ENCODE peak calls at places on chromosome 19, in four cellular contexts. H is endothelial cell, C is left ventricle myocardium inferior, D is upper lobe of right lung. F is an unnamed sample.

GRCh38 chr19:49212302-49212701 is 54.7 kb downstream of the TRPM4 start:
- DNase-seq in C (no peak), H (no peak), D (no peak), F (no peak)

GRCh38 chr19:34497112-34497805 is 15.7 kb downstream of the WTIP start:
- DNase-seq in H (no peak), C (no peak), D (no peak), F (no peak)

GRCh38 chr19:30428281-30428680 is 56.1 kb downstream of the ZNF536 start:
- DNase-seq in C (no peak), D (no peak), H (no peak), F (no peak)

GRCh38 chr19:29833614-29834261 is 21.9 kb downstream of the CCNE1 start:
- DNase-seq in C (no peak), H (no peak), D (peak), F (no peak)

GRCh38 chr19:30069535-30070197 is 127.6 kb downstream of the URI1 start:
- DNase-seq in C (no peak), D (peak), H (no peak), F (no peak)

GRCh38 chr19:33778089-33778791 is 18.4 kb upstream of the KCTD15 start:
- DNase-seq in D (peak), H (peak), C (peak), F (peak)

GRCh38 chr19:42252365-42253244 is 2.3 kb downstream of the ERF start:
- DNase-seq in H (no peak), C (peak), D (peak), F (no peak)

GRCh38 chr19:32022044-32022945 is 323.1 kb upstream of the ZNF507 start:
- DNase-seq in C (no peak), H (no peak), D (no peak), F (no peak)

GRCh38 chr19:38869836-38870607 is 8.1 kb downstream of the RINL start:
- DNase-seq in D (peak), C (peak), H (peak), F (peak)

GRCh38 chr19:1241417-1242095 is at the start of gene ATP5F1D:
- DNase-seq in D (peak), C (peak), H (peak), F (peak)

GRCh38 chr19:29211562-29212416 is 1.2 kb downstream of the UQCRFS1 start:
- DNase-seq in H (no peak), C (no peak), D (no peak), F (no peak)

GRCh38 chr19:23049256-23049655 is 46.3 kb upstream of the ZNF728 start:
- DNase-seq in D (no peak), H (no peak), C (no peak), F (no peak)

GRCh38 chr19:10095948-10096614 is 6.4 kb downstream of the ANGPTL6 start:
- DNase-seq in D (peak), H (peak), C (peak), F (peak)

GRCh38 chr19:48568345-48568886 is 16.4 kb downstream of the SULT2B1 start:
- DNase-seq in C (peak), D (peak), H (no peak), F (no peak)

GRCh38 chr19:45767881-45768643 is 990 bp downstream of the SIX5 start:
- DNase-seq in H (peak), D (peak), C (peak), F (peak)

GRCh38 chr19:45882652-45883585 is 3.0 kb downstream of the IRF2BP1 start:
- DNase-seq in D (peak), H (peak), C (peak), F (peak)

GRCh38 chr19:10995926-10996600 is 35.2 kb downstream of the SMARCA4 start:
- DNase-seq in C (no peak), H (no peak), D (no peak), F (no peak)

GRCh38 chr19:3966051-3967017 is 4.6 kb downstream of the DAPK3 start:
- DNase-seq in C (no peak), H (no peak), D (no peak), F (no peak)

GRCh38 chr19:30883071-30883470 is 466.2 kb downstream of the TSHZ3 start:
- DNase-seq in D (no peak), H (no peak), C (no peak), F (no peak)

GRCh38 chr19:33697766-33698165 is 76.0 kb downstream of the CHST8 start:
- DNase-seq in C (no peak), D (no peak), H (no peak), F (no peak)

GRCh38 chr19:47511681-47512080 is 3.2 kb downstream of the NAPA start:
- DNase-seq in H (no peak), D (no peak), C (no peak), F (no peak)

GRCh38 chr19:41193420-41194156 is 569 bp downstream of the CYP2S1 start:
- DNase-seq in H (no peak), C (no peak), D (no peak), F (no peak)

GRCh38 chr19:3538965-3539742 is at the start of gene TEKTIP1:
- DNase-seq in C (no peak), D (peak), H (no peak), F (no peak)

GRCh38 chr19:30326076-30326710 is 46.0 kb upstream of the ZNF536 start:
- DNase-seq in C (peak), H (no peak), D (no peak), F (no peak)

GRCh38 chr19:38759590-38760003 is 13.7 kb downstream of the LGALS7 start:
- DNase-seq in D (no peak), H (no peak), C (no peak), F (no peak)

GRCh38 chr19:23318143-23318542 is 67.9 kb upstream of the ZNF724 start:
- DNase-seq in H (no peak), D (no peak), C (no peak), F (no peak)

GRCh38 chr19:41993612-41994483 is at the start of gene ATP1A3:
- DNase-seq in C (peak), D (no peak), H (peak), F (peak)

GRCh38 chr19:50663280-50663790 is 14.1 kb downstream of the C19orf81 start:
- DNase-seq in C (no peak), H (no peak), D (no peak), F (no peak)

GRCh38 chr19:4007836-4008539 is 452 bp downstream of the PIAS4 start:
- DNase-seq in H (no peak), D (peak), C (no peak), F (no peak)

GRCh38 chr19:48695743-48696352 is at the start of gene FUT2:
- DNase-seq in H (no peak), D (no peak), C (no peak), F (no peak)

GRCh38 chr19:1360818-1361461 is 22.8 kb upstream of the NDUFS7 start:
- DNase-seq in H (no peak), D (peak), C (peak), F (no peak)

GRCh38 chr19:15072930-15073647 is 8.9 kb upstream of the OR1I1 start:
- DNase-seq in H (peak), C (no peak), D (no peak), F (no peak)

DNA sequence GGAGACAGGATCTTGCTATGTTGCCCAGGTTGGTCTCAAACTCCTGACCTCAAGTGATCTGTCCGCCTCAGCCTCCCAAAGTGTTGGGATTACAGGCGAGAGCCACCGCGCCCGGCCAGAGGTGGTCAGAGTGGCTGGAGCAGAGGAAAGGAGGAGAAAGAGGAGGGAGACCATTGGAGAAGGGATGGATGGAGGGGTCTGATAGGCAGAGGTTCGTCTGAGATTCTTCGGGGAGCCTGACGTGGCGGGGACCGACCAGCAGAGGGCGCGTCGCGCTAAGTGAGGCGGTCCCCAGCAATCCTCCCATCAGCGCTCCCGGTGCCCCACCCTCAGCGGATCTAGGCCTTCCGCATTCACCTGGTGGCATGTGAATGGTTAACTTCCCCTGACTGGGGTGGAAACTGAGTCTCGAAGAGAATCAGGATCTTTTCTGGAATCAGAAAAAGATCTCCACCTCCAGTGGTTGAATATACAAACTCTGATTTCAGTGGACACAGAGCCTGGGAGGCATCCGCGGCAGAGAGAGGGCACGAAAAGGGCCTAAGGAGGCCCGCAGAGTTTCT is 8.8 kb downstream of the GTPBP3 start:
- DNase-seq in D (peak), H (peak), C (peak), F (peak)
- TF ChIP-seq CTCF in D (peak), H (peak), C (peak), F (peak)

DNA sequence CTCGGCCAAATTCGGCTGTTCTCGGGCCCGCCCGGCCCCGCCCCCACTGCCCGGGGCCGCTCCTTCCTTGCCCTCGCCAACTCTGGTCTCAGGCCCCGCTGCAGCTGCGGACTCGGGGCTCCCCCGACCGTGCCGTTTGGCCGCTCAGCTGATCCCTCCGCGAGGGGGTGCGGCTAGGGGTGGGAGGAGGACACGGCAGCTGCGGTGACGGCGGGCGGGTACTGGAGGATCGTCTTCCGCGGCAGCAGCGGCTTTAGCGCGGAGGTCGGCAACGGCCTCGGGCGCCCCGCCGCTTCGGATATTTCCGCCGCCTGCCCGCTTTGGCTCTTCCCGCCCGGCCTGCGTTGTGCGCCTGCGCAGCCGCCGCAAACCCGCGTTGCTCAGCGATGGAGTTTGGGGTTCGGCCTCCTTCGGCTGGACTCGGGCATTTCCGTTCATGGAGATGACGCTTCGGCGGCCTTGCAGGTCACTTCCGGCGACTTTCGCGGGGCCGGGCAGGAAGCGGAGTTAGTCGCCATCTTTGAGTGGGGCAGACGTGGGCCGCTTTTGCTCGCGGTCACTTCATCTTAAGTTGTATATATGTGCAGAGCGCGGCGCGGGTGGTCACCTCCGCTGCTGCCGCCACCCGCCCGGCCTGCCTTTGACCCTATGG is 338 bp upstream of the UBE2M start:
- DNase-seq in H (peak), C (peak), D (peak), F (peak)
- TF ChIP-seq CTCF in H (no peak), C (no peak), D (no peak), F (no peak)

GRCh38 chr19:12564016-12564664 is 12.9 kb upstream of the ZNF564 start:
- DNase-seq in H (peak), D (peak), C (peak), F (peak)
- TF ChIP-seq CTCF in H (peak), D (peak), C (peak), F (peak)

GRCh38 chr19:18281082-18282020 is at the start of gene JUND:
- DNase-seq in C (peak), H (peak), D (peak), F (peak)
- TF ChIP-seq CTCF in C (no peak), H (peak), D (no peak), F (no peak)

GRCh38 chr19:35736913-35737886 is 5.1 kb downstream of the IGFLR1 start:
- DNase-seq in C (no peak), H (no peak), D (no peak), F (no peak)
- TF ChIP-seq CTCF in C (no peak), H (no peak), D (no peak), F (no peak)

GRCh38 chr19:7516878-7517277 is 975 bp downstream of the ZNF358 start:
- DNase-seq in H (no peak), D (no peak), C (no peak), F (no peak)
- TF ChIP-seq CTCF in H (no peak), D (no peak), C (no peak), F (no peak)

GRCh38 chr19:44720945-44721344 is 22.0 kb downstream of the CEACAM16 start:
- DNase-seq in C (no peak), D (no peak), H (no peak), F (no peak)

GRCh38 chr19:44722131-44723121 is 23.5 kb downstream of the CEACAM16 start:
- DNase-seq in D (no peak), C (no peak), H (no peak), F (peak)

GRCh38 chr19:44717603-44718002 is 18.7 kb downstream of the CEACAM16 start:
- DNase-seq in C (no peak), D (no peak), H (no peak), F (no peak)

GRCh38 chr19:44718441-44719261 is 19.7 kb downstream of the CEACAM16 start:
- DNase-seq in D (peak), C (peak), H (peak), F (no peak)

DNA sequence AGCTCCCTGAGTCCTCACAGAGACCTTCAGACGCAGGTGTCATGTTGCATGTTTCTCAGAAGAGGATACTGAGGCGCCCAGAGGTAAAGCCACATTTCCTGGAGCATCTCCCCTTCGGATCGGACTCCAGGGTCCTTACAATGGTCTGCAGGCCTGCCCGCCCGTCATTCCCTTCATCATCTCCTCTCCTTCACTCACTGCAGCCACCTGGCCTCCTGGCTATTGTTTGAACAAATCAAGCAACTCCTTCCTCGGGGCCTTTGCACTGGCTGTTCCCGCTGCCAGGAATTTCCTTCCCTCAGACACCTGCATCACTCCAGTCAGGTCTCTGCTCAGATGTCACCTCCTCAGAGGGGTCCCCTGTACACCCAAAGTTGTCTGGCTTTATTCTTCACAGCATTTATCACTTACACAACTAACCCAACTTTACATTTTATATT is 20.3 kb downstream of the CEACAM16 start:
- DNase-seq in H (no peak), D (no peak), C (no peak), F (no peak)
- TF ChIP-seq CTCF in H (no peak), D (no peak), C (no peak), F (no peak)

DNA sequence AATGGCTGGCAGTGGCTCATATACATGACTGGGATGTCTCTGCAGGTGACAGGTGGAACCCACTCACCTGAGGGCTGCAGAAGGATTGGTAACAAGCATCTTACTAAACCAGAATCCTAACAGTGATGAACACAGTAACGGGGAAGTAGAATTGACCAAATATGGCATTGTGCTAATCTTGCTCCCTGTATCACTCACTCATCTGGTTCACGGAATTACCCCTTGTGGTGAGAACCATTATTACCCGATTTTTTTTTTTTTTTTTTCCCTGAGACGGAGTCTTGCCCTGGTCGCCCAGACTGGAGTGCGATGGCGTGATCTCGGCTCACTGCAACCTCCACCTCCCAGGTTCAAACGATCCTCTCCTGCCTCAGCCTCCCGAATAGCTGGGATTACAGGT is 69.5 kb downstream of the PTPRS start:
- DNase-seq in C (no peak), D (no peak), H (no peak), F (peak)
- TF ChIP-seq CTCF in C (no peak), D (no peak), H (peak), F (no peak)

GRCh38 chr19:40150170-40150569 is 41.1 kb upstream of the MAP3K10 start:
- DNase-seq in D (no peak), H (no peak), C (no peak), F (no peak)
- TF ChIP-seq CTCF in D (no peak), H (no peak), C (no peak), F (no peak)

GRCh38 chr19:7337380-7338194 is 11.2 kb upstream of the ARHGEF18 start:
- DNase-seq in H (no peak), C (no peak), D (peak), F (peak)
- TF ChIP-seq CTCF in H (no peak), C (no peak), D (no peak), F (peak)